ENCODE peak calls at places on chromosomes 13 and 19, in eight cellular contexts. I is A172, J is PC-9, H is T-cell, X is H1, Q is hypothalamus, B is immature natural killer cell, U is GM18507. R is an unnamed sample.

GRCh38 chr19:7783991-7784421 is 21.0 kb downstream of the CLEC4M start:
- DNase-seq in H (no peak), B (no peak), U (no peak), Q (no peak), I (peak), J (peak), X (no peak), R (no peak)

GRCh38 chr19:18629166-18630088 is 7.4 kb upstream of the KLHL26 start:
- DNase-seq in U (no peak), H (no peak), J (no peak), X (no peak), Q (no peak), I (no peak), B (no peak), R (peak)

GRCh38 chr19:543912-544608 is at the start of gene GZMM:
- DNase-seq in Q (no peak), X (no peak), U (peak), J (no peak), I (no peak), B (peak), H (peak), R (no peak)

GRCh38 chr13:74758188-74758587 is 624.0 kb upstream of the KLF12 start:
- DNase-seq in Q (no peak), H (no peak), U (no peak), J (no peak), I (no peak), B (no peak), X (no peak), R (no peak)

GRCh38 chr19:58562126-58563033 is 4.0 kb upstream of the UBE2M start:
- DNase-seq in U (no peak), Q (no peak), B (peak), J (no peak), X (no peak), I (no peak), H (no peak), R (no peak)

GRCh38 chr19:2089001-2089711 is 7.0 kb downstream of the MOB3A start:
- DNase-seq in J (no peak), X (no peak), I (peak), H (no peak), B (peak), Q (no peak), U (no peak), R (peak)

GRCh38 chr13:98853791-98854191 is 101.3 kb upstream of the SLC15A1 start:
- DNase-seq in X (no peak), U (no peak), H (no peak), B (no peak), Q (no peak), I (no peak), J (no peak), R (no peak)

GRCh38 chr13:23462815-23463559 is 29.5 kb upstream of the SACS start:
- DNase-seq in I (no peak), H (no peak), Q (no peak), X (no peak), B (no peak), J (no peak), U (no peak), R (no peak)

GRCh38 chr19:1154731-1155351 is 19.2 kb downstream of the SBNO2 start:
- DNase-seq in Q (no peak), I (peak), B (no peak), H (no peak), U (no peak), X (no peak), J (peak), R (no peak)

GRCh38 chr19:15107056-15108010 is at the start of gene SYDE1:
- DNase-seq in U (no peak), H (no peak), I (peak), Q (no peak), X (no peak), B (no peak), J (peak), R (no peak)

GRCh38 chr13:95593462-95593861 is 40.9 kb downstream of the CLDN10 start:
- DNase-seq in H (no peak), B (no peak), X (no peak), U (no peak), I (no peak), Q (no peak), J (no peak), R (no peak)

GRCh38 chr19:41552558-41552957 is 23.4 kb upstream of the CEACAM21 start:
- DNase-seq in X (no peak), I (no peak), Q (no peak), U (no peak), B (no peak), H (no peak), J (no peak), R (no peak)

GRCh38 chr19:2477141-2477710 is 1.3 kb downstream of the GADD45B start:
- DNase-seq in Q (no peak), U (no peak), J (peak), I (peak), H (no peak), X (no peak), B (no peak), R (no peak)

R was measured in NCI-H2227 treated with DMSO at 0.1 percent for 48 hours.